ENCODE peak calls at places on chromosomes 4 and X, in four cellular contexts. One of them, this sample, is unnamed. For H3K4me1 and H3K27me3, the result is how much of the 10 kb centered on the place peaks cover.

GRCh38 chr4:186304816-186305520 is 39.0 kb downstream of the F11 start:
- DNase-seq in vagina: no peak
- DNase-seq in neuronal stem cell: no peak
- DNase-seq in mammary epithelial cell: no peak
- DNase-seq in this sample: peak

GRCh38 chr4:48342559-48342878 is 1.2 kb downstream of the SLAIN2 start:
- DNase-seq in vagina: no peak
- DNase-seq in neuronal stem cell: no peak
- DNase-seq in mammary epithelial cell: no peak
- DNase-seq in this sample: no peak

GRCh38 chrX:149877636-149878035 is 3.3 kb upstream of the MAGEA8 start:
- DNase-seq in vagina: no peak
- DNase-seq in neuronal stem cell: no peak
- DNase-seq in mammary epithelial cell: peak
- DNase-seq in this sample: peak

GRCh38 chr4:52037730-52038108 is 380 bp downstream of the SGCB start:
- DNase-seq in vagina: no peak
- DNase-seq in neuronal stem cell: no peak
- DNase-seq in mammary epithelial cell: peak
- DNase-seq in this sample: peak

GRCh38 chr4:85028910-85029309 is 62.4 kb upstream of the WDFY3 start:
- DNase-seq in vagina: no peak
- DNase-seq in neuronal stem cell: no peak
- DNase-seq in mammary epithelial cell: no peak
- DNase-seq in this sample: peak

GRCh38 chrX:39869846-39870601 is 227.7 kb downstream of the BCOR start:
- DNase-seq in vagina: no peak
- DNase-seq in neuronal stem cell: no peak
- DNase-seq in mammary epithelial cell: peak
- DNase-seq in this sample: no peak

GRCh38 chr4:47882228-47882627 is 32.2 kb downstream of the NFXL1 start:
- DNase-seq in vagina: no peak
- DNase-seq in neuronal stem cell: no peak
- DNase-seq in mammary epithelial cell: no peak
- DNase-seq in this sample: no peak

GRCh38 chrX:64204252-64204651 is 1.3 kb downstream of the AMER1 start:
- DNase-seq in vagina: no peak
- DNase-seq in neuronal stem cell: no peak
- DNase-seq in mammary epithelial cell: no peak
- DNase-seq in this sample: no peak

GRCh38 chr4:70902577-70903281 is 560 bp downstream of the MOB1B start:
- DNase-seq in vagina: no peak
- DNase-seq in neuronal stem cell: peak
- DNase-seq in mammary epithelial cell: no peak
- DNase-seq in this sample: peak

GRCh38 chr4:126715681-126716080 is 917.1 kb upstream of the INTU start:
- DNase-seq in vagina: no peak
- DNase-seq in neuronal stem cell: no peak
- DNase-seq in mammary epithelial cell: no peak
- DNase-seq in this sample: no peak

GRCh38 chr4:114263233-114263632 is 283.8 kb upstream of the ARSJ start:
- DNase-seq in vagina: no peak
- DNase-seq in neuronal stem cell: no peak
- DNase-seq in mammary epithelial cell: peak
- DNase-seq in this sample: no peak

GRCh38 chr4:77284036-77284435 is 127.0 kb downstream of the CCNG2 start:
- DNase-seq in vagina: no peak
- DNase-seq in neuronal stem cell: no peak
- DNase-seq in mammary epithelial cell: no peak
- DNase-seq in this sample: no peak

GRCh38 chr4:1467581-1468458 is 61.6 kb upstream of the NKX1-1 start:
- DNase-seq in vagina: no peak
- DNase-seq in neuronal stem cell: no peak
- DNase-seq in mammary epithelial cell: no peak
- DNase-seq in this sample: no peak

GRCh38 chr4:163804001-163804400 is 309.5 kb downstream of the TMA16 start:
- DNase-seq in vagina: no peak
- DNase-seq in neuronal stem cell: no peak
- DNase-seq in mammary epithelial cell: no peak
- DNase-seq in this sample: no peak

GRCh38 chr4:24973471-24974251 is 57.1 kb downstream of the LGI2 start:
- DNase-seq in vagina: no peak
- DNase-seq in neuronal stem cell: no peak
- DNase-seq in mammary epithelial cell: peak
- DNase-seq in this sample: no peak

GRCh38 chr4:83054928-83055327 is 19.9 kb downstream of the COPS4 start:
- DNase-seq in vagina: no peak
- DNase-seq in neuronal stem cell: no peak
- DNase-seq in mammary epithelial cell: no peak
- DNase-seq in this sample: no peak

GRCh38 chr4:161680146-161680545 is 483.7 kb downstream of the FSTL5 start:
- DNase-seq in vagina: no peak
- DNase-seq in neuronal stem cell: no peak
- DNase-seq in mammary epithelial cell: no peak
- DNase-seq in this sample: no peak

GRCh38 chrX:43956034-43956433 is 17.2 kb downstream of the NDP start:
- DNase-seq in vagina: no peak
- DNase-seq in neuronal stem cell: no peak
- DNase-seq in mammary epithelial cell: no peak
- DNase-seq in this sample: no peak

GRCh38 chr4:40626183-40626990 is 3.3 kb downstream of the RBM47 start:
- DNase-seq in vagina: no peak
- DNase-seq in neuronal stem cell: no peak
- DNase-seq in mammary epithelial cell: no peak
- DNase-seq in this sample: no peak

GRCh38 chr4:185017964-185018772 is at the start of gene HELT:
- DNase-seq in vagina: no peak
- DNase-seq in neuronal stem cell: no peak
- DNase-seq in mammary epithelial cell: peak
- DNase-seq in this sample: no peak

GRCh38 chr4:147580396-147580795 is 36.8 kb upstream of the TMEM184C start:
- DNase-seq in vagina: no peak
- DNase-seq in neuronal stem cell: no peak
- DNase-seq in mammary epithelial cell: peak
- DNase-seq in this sample: no peak

GRCh38 chr4:41102360-41103092 is 111.8 kb downstream of the APBB2 start:
- DNase-seq in vagina: no peak
- DNase-seq in neuronal stem cell: no peak
- DNase-seq in mammary epithelial cell: no peak
- DNase-seq in this sample: no peak

DNA sequence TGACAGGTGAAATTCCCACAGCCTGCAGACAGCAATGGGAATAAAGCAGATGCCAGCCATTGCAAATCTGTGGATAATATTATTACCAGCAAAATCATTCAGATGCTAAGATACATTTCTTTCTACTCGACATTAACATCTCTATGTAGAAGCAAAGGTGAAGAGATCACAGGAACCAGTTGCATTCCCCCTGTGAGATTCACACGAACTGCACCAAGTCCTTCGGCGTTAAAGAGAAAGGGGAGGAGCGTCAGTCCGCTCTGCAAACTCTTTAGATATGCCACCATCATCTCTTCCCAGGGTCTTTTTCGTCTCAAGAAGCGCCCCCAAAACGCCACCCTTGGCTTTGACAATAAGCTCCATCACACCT is 1.9 kb downstream of the NEUROG2 start:
- DNase-seq in vagina: no peak
- DNase-seq in neuronal stem cell: no peak
- DNase-seq in mammary epithelial cell: no peak
- DNase-seq in this sample: no peak
- H3K4me1 ChIP-seq in vagina: half or more
- H3K4me1 ChIP-seq in neuronal stem cell: under half
- H3K4me1 ChIP-seq in mammary epithelial cell: under half
- H3K4me1 ChIP-seq in this sample: under half

GRCh38 chrX:105820247-105820646 is 2.1 kb upstream of the NRK start:
- DNase-seq in vagina: no peak
- DNase-seq in neuronal stem cell: no peak
- DNase-seq in mammary epithelial cell: no peak
- DNase-seq in this sample: no peak

GRCh38 chrX:105816517-105816916 is 5.8 kb upstream of the NRK start:
- DNase-seq in vagina: no peak
- DNase-seq in neuronal stem cell: no peak
- DNase-seq in mammary epithelial cell: no peak
- DNase-seq in this sample: no peak

GRCh38 chrX:105822138-105823091 is at the start of gene NRK:
- DNase-seq in vagina: no peak
- DNase-seq in neuronal stem cell: no peak
- DNase-seq in mammary epithelial cell: no peak
- DNase-seq in this sample: no peak

GRCh38 chrX:105823092-105823454 is 734 bp downstream of the NRK start:
- DNase-seq in vagina: no peak
- DNase-seq in neuronal stem cell: no peak
- DNase-seq in mammary epithelial cell: no peak
- DNase-seq in this sample: no peak

GRCh38 chrX:105821471-105822081 is 763 bp upstream of the NRK start:
- DNase-seq in vagina: no peak
- DNase-seq in neuronal stem cell: no peak
- DNase-seq in mammary epithelial cell: no peak
- DNase-seq in this sample: no peak
- H3K27me3 ChIP-seq in vagina: under half
- H3K27me3 ChIP-seq in neuronal stem cell: under half
- H3K27me3 ChIP-seq in mammary epithelial cell: under half
- H3K27me3 ChIP-seq in this sample: under half

GRCh38 chr4:123816462-123816861 is 419.9 kb downstream of the SPRY1 start:
- DNase-seq in vagina: no peak
- DNase-seq in neuronal stem cell: no peak
- DNase-seq in mammary epithelial cell: no peak
- DNase-seq in this sample: no peak

GRCh38 chr4:123807866-123808265 is 411.3 kb downstream of the SPRY1 start:
- DNase-seq in vagina: no peak
- DNase-seq in neuronal stem cell: no peak
- DNase-seq in mammary epithelial cell: no peak
- DNase-seq in this sample: no peak

GRCh38 chr4:123809864-123810263 is 413.3 kb downstream of the SPRY1 start:
- DNase-seq in vagina: no peak
- DNase-seq in neuronal stem cell: no peak
- DNase-seq in mammary epithelial cell: no peak
- DNase-seq in this sample: no peak

GRCh38 chr4:123813901-123814300 is 417.3 kb downstream of the SPRY1 start:
- DNase-seq in vagina: no peak
- DNase-seq in neuronal stem cell: no peak
- DNase-seq in mammary epithelial cell: no peak
- DNase-seq in this sample: no peak

DNA sequence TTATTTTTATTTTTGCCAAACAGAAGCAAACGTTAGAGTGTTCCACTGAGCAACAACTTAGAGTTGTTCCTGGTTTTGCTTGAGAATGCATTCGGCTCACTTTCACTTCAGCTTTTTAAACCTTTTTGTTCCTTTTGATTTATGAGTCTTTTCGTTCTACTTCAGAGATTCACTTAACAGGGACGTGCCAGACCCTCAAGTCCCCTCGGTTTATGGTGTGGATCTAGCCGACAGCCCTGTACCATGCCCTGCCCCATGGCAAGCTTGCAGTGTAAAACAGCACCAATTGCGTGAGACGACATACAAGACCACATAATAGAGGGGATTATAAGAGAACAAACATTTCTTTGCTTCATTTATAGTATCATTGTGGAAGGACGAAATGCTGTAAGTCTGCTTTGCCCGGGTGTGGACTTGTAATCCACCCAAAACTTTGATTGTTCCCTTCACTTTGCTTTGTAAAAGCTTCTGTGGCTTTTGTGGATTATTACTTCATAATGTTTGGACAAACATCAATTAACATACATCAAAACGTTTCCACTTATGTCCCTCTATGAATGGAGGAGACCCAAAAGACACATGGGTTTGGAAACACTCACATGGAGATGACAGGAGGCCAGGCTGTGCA is 415.3 kb downstream of the SPRY1 start:
- DNase-seq in vagina: no peak
- DNase-seq in neuronal stem cell: no peak
- DNase-seq in mammary epithelial cell: no peak
- DNase-seq in this sample: no peak
- H3K27ac ChIP-seq in vagina: peak
- H3K27ac ChIP-seq in neuronal stem cell: no peak
- H3K27ac ChIP-seq in mammary epithelial cell: no peak
- H3K27ac ChIP-seq in this sample: no peak

GRCh38 chr4:7692451-7693236 is 247.0 kb downstream of the AFAP1 start:
- DNase-seq in vagina: no peak
- DNase-seq in neuronal stem cell: no peak
- DNase-seq in mammary epithelial cell: no peak
- DNase-seq in this sample: no peak

GRCh38 chr4:7691992-7692391 is 247.7 kb downstream of the AFAP1 start:
- DNase-seq in vagina: no peak
- DNase-seq in neuronal stem cell: no peak
- DNase-seq in mammary epithelial cell: no peak
- DNase-seq in this sample: no peak

GRCh38 chr4:7689773-7690693 is 249.6 kb downstream of the AFAP1 start:
- DNase-seq in vagina: no peak
- DNase-seq in neuronal stem cell: no peak
- DNase-seq in mammary epithelial cell: no peak
- DNase-seq in this sample: no peak

GRCh38 chr4:7693237-7693608 is 246.4 kb downstream of the AFAP1 start:
- DNase-seq in vagina: no peak
- DNase-seq in neuronal stem cell: no peak
- DNase-seq in mammary epithelial cell: no peak
- DNase-seq in this sample: no peak

GRCh38 chr4:7691061-7691460 is 248.6 kb downstream of the AFAP1 start:
- DNase-seq in vagina: no peak
- DNase-seq in neuronal stem cell: no peak
- DNase-seq in mammary epithelial cell: no peak
- DNase-seq in this sample: no peak
- H3K4me1 ChIP-seq in vagina: under half
- H3K4me1 ChIP-seq in neuronal stem cell: under half
- H3K4me1 ChIP-seq in mammary epithelial cell: under half
- H3K4me1 ChIP-seq in this sample: under half

GRCh38 chrX:140354431-140355120 is 150.3 kb downstream of the SOX3 start:
- DNase-seq in vagina: no peak
- DNase-seq in neuronal stem cell: no peak
- DNase-seq in mammary epithelial cell: no peak
- DNase-seq in this sample: no peak
- H3K27me3 ChIP-seq in vagina: under half
- H3K27me3 ChIP-seq in neuronal stem cell: under half
- H3K27me3 ChIP-seq in mammary epithelial cell: under half
- H3K27me3 ChIP-seq in this sample: under half

GRCh38 chrX:68831405-68832100 is 2.7 kb downstream of the EFNB1 start:
- DNase-seq in vagina: peak
- DNase-seq in neuronal stem cell: no peak
- DNase-seq in mammary epithelial cell: no peak
- DNase-seq in this sample: no peak

GRCh38 chrX:68830486-68831404 is 1.9 kb downstream of the EFNB1 start:
- DNase-seq in vagina: peak
- DNase-seq in neuronal stem cell: no peak
- DNase-seq in mammary epithelial cell: no peak
- DNase-seq in this sample: no peak

GRCh38 chrX:68833448-68833805 is 4.6 kb downstream of the EFNB1 start:
- DNase-seq in vagina: no peak
- DNase-seq in neuronal stem cell: no peak
- DNase-seq in mammary epithelial cell: no peak
- DNase-seq in this sample: no peak

GRCh38 chrX:68832516-68833447 is 4.0 kb downstream of the EFNB1 start:
- DNase-seq in vagina: peak
- DNase-seq in neuronal stem cell: no peak
- DNase-seq in mammary epithelial cell: no peak
- DNase-seq in this sample: no peak

GRCh38 chrX:68832101-68832416 is 3.2 kb downstream of the EFNB1 start:
- DNase-seq in vagina: no peak
- DNase-seq in neuronal stem cell: no peak
- DNase-seq in mammary epithelial cell: peak
- DNase-seq in this sample: no peak
- H3K27ac ChIP-seq in vagina: peak
- H3K27ac ChIP-seq in neuronal stem cell: no peak
- H3K27ac ChIP-seq in mammary epithelial cell: peak
- H3K27ac ChIP-seq in this sample: peak

This sample was measured in A673.